ENCODE peak calls at places on chromosomes 3 and 15, in ten cellular contexts. One of them, this sample, is unnamed.

GRCh38 chr3:42802876-42803799 is 1.2 kb downstream of the HIGD1A start:
- DNase-seq in GM03348: peak
- DNase-seq in NCI-H2081: peak
- DNase-seq in SW 1271: peak
- DNase-seq in colonic mucosa: no peak
- DNase-seq in myocyte: peak
- DNase-seq in NCI-H1092: no peak
- DNase-seq in NCI-H460: no peak
- DNase-seq in hypothalamus: peak
- DNase-seq in GM23338: peak
- DNase-seq in this sample: no peak

GRCh38 chr3:188914556-188914955 is 257.2 kb upstream of the TPRG1 start:
- DNase-seq in GM03348: no peak
- DNase-seq in NCI-H2081: no peak
- DNase-seq in SW 1271: no peak
- DNase-seq in colonic mucosa: no peak
- DNase-seq in myocyte: peak
- DNase-seq in NCI-H1092: no peak
- DNase-seq in NCI-H460: no peak
- DNase-seq in hypothalamus: no peak
- DNase-seq in GM23338: no peak
- DNase-seq in this sample: no peak

GRCh38 chr3:139571744-139572143 is 32.2 kb upstream of the RBP1 start:
- DNase-seq in GM03348: no peak
- DNase-seq in NCI-H2081: no peak
- DNase-seq in SW 1271: no peak
- DNase-seq in colonic mucosa: no peak
- DNase-seq in myocyte: no peak
- DNase-seq in NCI-H1092: no peak
- DNase-seq in NCI-H460: no peak
- DNase-seq in hypothalamus: no peak
- DNase-seq in GM23338: no peak
- DNase-seq in this sample: no peak

GRCh38 chr15:68969298-68969697 is 39.0 kb downstream of the SPESP1 start:
- DNase-seq in GM03348: no peak
- DNase-seq in NCI-H2081: no peak
- DNase-seq in SW 1271: no peak
- DNase-seq in colonic mucosa: no peak
- DNase-seq in myocyte: no peak
- DNase-seq in NCI-H1092: no peak
- DNase-seq in NCI-H460: no peak
- DNase-seq in hypothalamus: no peak
- DNase-seq in GM23338: no peak
- DNase-seq in this sample: no peak

GRCh38 chr3:124926426-124927116 is 8.0 kb downstream of the MUC13 start:
- DNase-seq in GM03348: no peak
- DNase-seq in NCI-H2081: no peak
- DNase-seq in SW 1271: no peak
- DNase-seq in colonic mucosa: no peak
- DNase-seq in myocyte: no peak
- DNase-seq in NCI-H1092: no peak
- DNase-seq in NCI-H460: no peak
- DNase-seq in hypothalamus: no peak
- DNase-seq in GM23338: no peak
- DNase-seq in this sample: no peak

GRCh38 chr3:50503504-50503903 is at the start of gene CACNA2D2:
- DNase-seq in GM03348: peak
- DNase-seq in NCI-H2081: no peak
- DNase-seq in SW 1271: peak
- DNase-seq in colonic mucosa: peak
- DNase-seq in myocyte: no peak
- DNase-seq in NCI-H1092: no peak
- DNase-seq in NCI-H460: peak
- DNase-seq in hypothalamus: peak
- DNase-seq in GM23338: peak
- DNase-seq in this sample: no peak

GRCh38 chr3:39105687-39106063 is 1.8 kb downstream of the GORASP1 start:
- DNase-seq in GM03348: no peak
- DNase-seq in NCI-H2081: no peak
- DNase-seq in SW 1271: no peak
- DNase-seq in colonic mucosa: no peak
- DNase-seq in myocyte: no peak
- DNase-seq in NCI-H1092: no peak
- DNase-seq in NCI-H460: no peak
- DNase-seq in hypothalamus: no peak
- DNase-seq in GM23338: no peak
- DNase-seq in this sample: no peak

GRCh38 chr3:57164606-57165573 is at the start of gene IL17RD:
- DNase-seq in GM03348: peak
- DNase-seq in NCI-H2081: peak
- DNase-seq in SW 1271: peak
- DNase-seq in colonic mucosa: peak
- DNase-seq in myocyte: peak
- DNase-seq in NCI-H1092: peak
- DNase-seq in NCI-H460: peak
- DNase-seq in hypothalamus: peak
- DNase-seq in GM23338: peak
- DNase-seq in this sample: no peak

GRCh38 chr3:114674041-114674440 is 380.2 kb downstream of the TIGIT start:
- DNase-seq in GM03348: no peak
- DNase-seq in NCI-H2081: no peak
- DNase-seq in SW 1271: no peak
- DNase-seq in colonic mucosa: no peak
- DNase-seq in myocyte: peak
- DNase-seq in NCI-H1092: no peak
- DNase-seq in NCI-H460: no peak
- DNase-seq in hypothalamus: no peak
- DNase-seq in GM23338: no peak
- DNase-seq in this sample: no peak

GRCh38 chr15:49471733-49472132 is 48.7 kb downstream of the FGF7 start:
- DNase-seq in GM03348: no peak
- DNase-seq in NCI-H2081: no peak
- DNase-seq in SW 1271: no peak
- DNase-seq in colonic mucosa: no peak
- DNase-seq in myocyte: peak
- DNase-seq in NCI-H1092: no peak
- DNase-seq in NCI-H460: no peak
- DNase-seq in hypothalamus: no peak
- DNase-seq in GM23338: no peak
- DNase-seq in this sample: no peak

GRCh38 chr3:9965200-9965875 is 13.1 kb upstream of the PRRT3 start:
- DNase-seq in GM03348: no peak
- DNase-seq in NCI-H2081: no peak
- DNase-seq in SW 1271: no peak
- DNase-seq in colonic mucosa: no peak
- DNase-seq in myocyte: no peak
- DNase-seq in NCI-H1092: no peak
- DNase-seq in NCI-H460: no peak
- DNase-seq in hypothalamus: no peak
- DNase-seq in GM23338: no peak
- DNase-seq in this sample: no peak

GRCh38 chr15:61828860-61829513 is 231.3 kb downstream of the VPS13C start:
- DNase-seq in GM03348: no peak
- DNase-seq in NCI-H2081: no peak
- DNase-seq in SW 1271: no peak
- DNase-seq in colonic mucosa: no peak
- DNase-seq in myocyte: no peak
- DNase-seq in NCI-H1092: no peak
- DNase-seq in NCI-H460: no peak
- DNase-seq in hypothalamus: no peak
- DNase-seq in GM23338: no peak
- DNase-seq in this sample: no peak

GRCh38 chr15:90325677-90326200 is 26.3 kb upstream of the ZNF774 start:
- DNase-seq in GM03348: no peak
- DNase-seq in NCI-H2081: no peak
- DNase-seq in SW 1271: no peak
- DNase-seq in colonic mucosa: peak
- DNase-seq in myocyte: no peak
- DNase-seq in NCI-H1092: no peak
- DNase-seq in NCI-H460: no peak
- DNase-seq in hypothalamus: no peak
- DNase-seq in GM23338: no peak
- DNase-seq in this sample: no peak

GRCh38 chr15:57626713-57627440 is 35.2 kb downstream of the MYZAP start:
- DNase-seq in GM03348: no peak
- DNase-seq in NCI-H2081: peak
- DNase-seq in SW 1271: no peak
- DNase-seq in colonic mucosa: no peak
- DNase-seq in myocyte: no peak
- DNase-seq in NCI-H1092: no peak
- DNase-seq in NCI-H460: no peak
- DNase-seq in hypothalamus: no peak
- DNase-seq in GM23338: no peak
- DNase-seq in this sample: no peak

GRCh38 chr3:17939157-17939556 is 196.7 kb upstream of the TBC1D5 start:
- DNase-seq in GM03348: no peak
- DNase-seq in NCI-H2081: no peak
- DNase-seq in SW 1271: no peak
- DNase-seq in colonic mucosa: no peak
- DNase-seq in myocyte: no peak
- DNase-seq in NCI-H1092: no peak
- DNase-seq in NCI-H460: no peak
- DNase-seq in hypothalamus: no peak
- DNase-seq in GM23338: no peak
- DNase-seq in this sample: no peak

GRCh38 chr15:87604857-87605446 is 651.6 kb downstream of the NTRK3 start:
- DNase-seq in GM03348: peak
- DNase-seq in NCI-H2081: no peak
- DNase-seq in SW 1271: peak
- DNase-seq in colonic mucosa: no peak
- DNase-seq in myocyte: no peak
- DNase-seq in NCI-H1092: no peak
- DNase-seq in NCI-H460: no peak
- DNase-seq in hypothalamus: peak
- DNase-seq in GM23338: peak
- DNase-seq in this sample: no peak

GRCh38 chr3:179151474-179151873 is 3.3 kb downstream of the PIK3CA start:
- DNase-seq in GM03348: no peak
- DNase-seq in NCI-H2081: no peak
- DNase-seq in SW 1271: no peak
- DNase-seq in colonic mucosa: no peak
- DNase-seq in myocyte: no peak
- DNase-seq in NCI-H1092: no peak
- DNase-seq in NCI-H460: no peak
- DNase-seq in hypothalamus: no peak
- DNase-seq in GM23338: no peak
- DNase-seq in this sample: no peak

GRCh38 chr15:59688383-59688887 is 685 bp downstream of the BNIP2 start:
- DNase-seq in GM03348: no peak
- DNase-seq in NCI-H2081: peak
- DNase-seq in SW 1271: peak
- DNase-seq in colonic mucosa: no peak
- DNase-seq in myocyte: no peak
- DNase-seq in NCI-H1092: no peak
- DNase-seq in NCI-H460: peak
- DNase-seq in hypothalamus: no peak
- DNase-seq in GM23338: peak
- DNase-seq in this sample: peak

GRCh38 chr15:89116404-89116803 is 28.1 kb downstream of the ABHD2 start:
- DNase-seq in GM03348: no peak
- DNase-seq in NCI-H2081: peak
- DNase-seq in SW 1271: no peak
- DNase-seq in colonic mucosa: no peak
- DNase-seq in myocyte: peak
- DNase-seq in NCI-H1092: peak
- DNase-seq in NCI-H460: peak
- DNase-seq in hypothalamus: no peak
- DNase-seq in GM23338: no peak
- DNase-seq in this sample: no peak

GRCh38 chr3:37338500-37338899 is 164.1 kb upstream of the LRRFIP2 start:
- DNase-seq in GM03348: peak
- DNase-seq in NCI-H2081: no peak
- DNase-seq in SW 1271: no peak
- DNase-seq in colonic mucosa: no peak
- DNase-seq in myocyte: no peak
- DNase-seq in NCI-H1092: no peak
- DNase-seq in NCI-H460: no peak
- DNase-seq in hypothalamus: no peak
- DNase-seq in GM23338: no peak
- DNase-seq in this sample: no peak

GRCh38 chr3:119597548-119598288 is at the start of gene PLA1A:
- DNase-seq in GM03348: no peak
- DNase-seq in NCI-H2081: no peak
- DNase-seq in SW 1271: no peak
- DNase-seq in colonic mucosa: no peak
- DNase-seq in myocyte: no peak
- DNase-seq in NCI-H1092: no peak
- DNase-seq in NCI-H460: no peak
- DNase-seq in hypothalamus: no peak
- DNase-seq in GM23338: no peak
- DNase-seq in this sample: no peak

GRCh38 chr15:26767169-26767670 is 5.6 kb downstream of the GABRB3 start:
- DNase-seq in GM03348: no peak
- DNase-seq in NCI-H2081: no peak
- DNase-seq in SW 1271: no peak
- DNase-seq in colonic mucosa: no peak
- DNase-seq in myocyte: no peak
- DNase-seq in NCI-H1092: no peak
- DNase-seq in NCI-H460: peak
- DNase-seq in hypothalamus: no peak
- DNase-seq in GM23338: peak
- DNase-seq in this sample: no peak

GRCh38 chr3:9649791-9650521 is 651 bp downstream of the MTMR14 start:
- DNase-seq in GM03348: no peak
- DNase-seq in NCI-H2081: no peak
- DNase-seq in SW 1271: peak
- DNase-seq in colonic mucosa: no peak
- DNase-seq in myocyte: no peak
- DNase-seq in NCI-H1092: no peak
- DNase-seq in NCI-H460: no peak
- DNase-seq in hypothalamus: no peak
- DNase-seq in GM23338: peak
- DNase-seq in this sample: no peak

GRCh38 chr3:127459891-127460290 is 130.6 kb downstream of the TPRA1 start:
- DNase-seq in GM03348: no peak
- DNase-seq in NCI-H2081: no peak
- DNase-seq in SW 1271: no peak
- DNase-seq in colonic mucosa: no peak
- DNase-seq in myocyte: no peak
- DNase-seq in NCI-H1092: no peak
- DNase-seq in NCI-H460: no peak
- DNase-seq in hypothalamus: no peak
- DNase-seq in GM23338: no peak
- DNase-seq in this sample: no peak

GRCh38 chr3:45976191-45977091 is 19.2 kb downstream of the FYCO1 start:
- DNase-seq in GM03348: no peak
- DNase-seq in NCI-H2081: no peak
- DNase-seq in SW 1271: no peak
- DNase-seq in colonic mucosa: no peak
- DNase-seq in myocyte: peak
- DNase-seq in NCI-H1092: no peak
- DNase-seq in NCI-H460: no peak
- DNase-seq in hypothalamus: no peak
- DNase-seq in GM23338: no peak
- DNase-seq in this sample: no peak

GRCh38 chr3:22977650-22978289 is 225.4 kb upstream of the UBE2E2 start:
- DNase-seq in GM03348: no peak
- DNase-seq in NCI-H2081: no peak
- DNase-seq in SW 1271: no peak
- DNase-seq in colonic mucosa: no peak
- DNase-seq in myocyte: no peak
- DNase-seq in NCI-H1092: no peak
- DNase-seq in NCI-H460: no peak
- DNase-seq in hypothalamus: no peak
- DNase-seq in GM23338: no peak
- DNase-seq in this sample: no peak

GRCh38 chr3:12574131-12574530 is 17.2 kb downstream of the MKRN2 start:
- DNase-seq in GM03348: no peak
- DNase-seq in NCI-H2081: no peak
- DNase-seq in SW 1271: no peak
- DNase-seq in colonic mucosa: no peak
- DNase-seq in myocyte: no peak
- DNase-seq in NCI-H1092: no peak
- DNase-seq in NCI-H460: no peak
- DNase-seq in hypothalamus: no peak
- DNase-seq in GM23338: no peak
- DNase-seq in this sample: no peak

GRCh38 chr3:118810499-118811035 is 224.1 kb downstream of the IGSF11 start:
- DNase-seq in GM03348: no peak
- DNase-seq in NCI-H2081: no peak
- DNase-seq in SW 1271: no peak
- DNase-seq in colonic mucosa: no peak
- DNase-seq in myocyte: no peak
- DNase-seq in NCI-H1092: no peak
- DNase-seq in NCI-H460: no peak
- DNase-seq in hypothalamus: no peak
- DNase-seq in GM23338: no peak
- DNase-seq in this sample: no peak